ENCODE peak calls at places on chromosomes 11 and 22, in nine cellular contexts. Q is left lung; M is cardiac muscle cell; G is upper lobe of right lung; U is small intestine; B is CD8-positive, alpha-beta memory T cell; Z is lung; E is SJSA1; R is H9. W is an unnamed sample.

GRCh38 chr22:20018001-20018400 is 1.4 kb upstream of the ARVCF start:
- DNase-seq in Q (peak; percentile 8), M (no peak), G (no peak), U (no peak), B (no peak), Z (no peak), E (no peak), R (no peak), W (no peak)

GRCh38 chr22:19693581-19693980 is 20.7 kb upstream of the SEPTIN5 start:
- DNase-seq in Q (no peak), M (no peak), G (peak; percentile 48), U (no peak), B (no peak), Z (no peak), E (no peak), R (no peak), W (no peak)

GRCh38 chr11:119641991-119642745 is 86.8 kb downstream of the NECTIN1 start:
- DNase-seq in Q (peak; percentile 30), M (peak; percentile 31), G (no peak), U (peak; percentile 47), B (no peak), Z (no peak), E (no peak), R (no peak), W (no peak)

GRCh38 chr11:86955674-86956522 is 703 bp upstream of the FZD4 start:
- DNase-seq in Q (peak; percentile 89), M (peak; percentile 94), G (peak; percentile 92), U (peak; percentile 68), B (peak; percentile 10), Z (peak; percentile 75), E (peak; percentile 64), R (peak; percentile 86), W (peak; percentile 87)

GRCh38 chr11:16610738-16611388 is 127.6 kb upstream of the C11orf58 start:
- DNase-seq in Q (peak; percentile 74), M (peak; percentile 19), G (no peak), U (no peak), B (no peak), Z (no peak), E (no peak), R (peak; percentile 67), W (peak; percentile 62)

GRCh38 chr22:37145415-37146385 is 4.0 kb downstream of the IL2RB start:
- DNase-seq in Q (peak; percentile 71), M (no peak), G (no peak), U (peak; percentile 33), B (no peak), Z (no peak), E (peak; percentile 60), R (no peak), W (no peak)

GRCh38 chr11:57094206-57094940 is 87.4 kb upstream of the LRRC55 start:
- DNase-seq in Q (no peak), M (peak; percentile 16), G (no peak), U (no peak), B (no peak), Z (no peak), E (peak; percentile 5), R (no peak), W (no peak)

GRCh38 chr11:77710358-77710757 is 72.8 kb upstream of the CLNS1A start:
- DNase-seq in Q (no peak), M (no peak), G (no peak), U (no peak), B (no peak), Z (no peak), E (no peak), R (no peak), W (no peak)

GRCh38 chr11:94771390-94771789 is 3.2 kb downstream of the AMOTL1 start:
- DNase-seq in Q (no peak), M (no peak), G (no peak), U (no peak), B (no peak), Z (no peak), E (no peak), R (no peak), W (no peak)

GRCh38 chr22:41687901-41688364 is 734 bp downstream of the SNU13 start:
- DNase-seq in Q (no peak), M (peak; percentile 62), G (peak; percentile 69), U (peak; percentile 35), B (no peak), Z (no peak), E (peak; percentile 37), R (no peak), W (no peak)

GRCh38 chr11:1006762-1007161 is 29.8 kb downstream of the MUC6 start:
- DNase-seq in Q (no peak), M (no peak), G (no peak), U (no peak), B (no peak), Z (no peak), E (no peak), R (no peak), W (no peak)

GRCh38 chr11:30282289-30282631 is 40.6 kb upstream of the ARL14EP start:
- DNase-seq in Q (no peak), M (no peak), G (no peak), U (no peak), B (peak; percentile 19), Z (no peak), E (no peak), R (no peak), W (no peak)

GRCh38 chr22:22112533-22113294 is 130.1 kb upstream of the TOP3B start:
- DNase-seq in Q (no peak), M (no peak), G (no peak), U (no peak), B (no peak), Z (no peak), E (no peak), R (no peak), W (no peak)

GRCh38 chr11:70134490-70134889 is 56.4 kb downstream of the ANO1 start:
- DNase-seq in Q (peak; percentile 64), M (no peak), G (no peak), U (no peak), B (no peak), Z (no peak), E (no peak), R (no peak), W (no peak)

GRCh38 chr11:85787809-85788805 is 22.8 kb downstream of the SYTL2 start:
- DNase-seq in Q (no peak), M (no peak), G (no peak), U (peak; percentile 90), B (no peak), Z (no peak), E (no peak), R (no peak), W (no peak)

GRCh38 chr11:129412501-129412900 is 36.9 kb downstream of the BARX2 start:
- DNase-seq in Q (no peak), M (no peak), G (no peak), U (peak; percentile 66), B (no peak), Z (no peak), E (no peak), R (no peak), W (no peak)

GRCh38 chr11:59197990-59198389 is 14.7 kb downstream of the MPEG1 start:
- DNase-seq in Q (peak; percentile 90), M (peak; percentile 13), G (peak; percentile 91), U (no peak), B (no peak), Z (peak; percentile 85), E (peak; percentile 93), R (no peak), W (peak; percentile 98)

GRCh38 chr22:24059121-24059520 is 48.0 kb downstream of the CABIN1 start:
- DNase-seq in Q (no peak), M (no peak), G (no peak), U (no peak), B (no peak), Z (no peak), E (no peak), R (no peak), W (no peak)

GRCh38 chr11:71064702-71065515 is 187.5 kb downstream of the SHANK2 start:
- DNase-seq in Q (no peak), M (no peak), G (no peak), U (peak; percentile 54), B (no peak), Z (no peak), E (no peak), R (no peak), W (no peak)

GRCh38 chr22:27641049-27641790 is 160.3 kb downstream of the MN1 start:
- DNase-seq in Q (no peak), M (no peak), G (no peak), U (no peak), B (no peak), Z (no peak), E (no peak), R (no peak), W (peak; percentile 60)

GRCh38 chr22:39309881-39310714 is 9.3 kb downstream of the RPL3 start:
- DNase-seq in Q (no peak), M (no peak), G (no peak), U (no peak), B (no peak), Z (no peak), E (peak; percentile 35), R (no peak), W (no peak)
- H3K27ac ChIP-seq in Q (no peak overlapping the region), M (peak overlapping the region; percentile 6), G (no peak overlapping the region), U (peak overlapping the region; percentile 17), B (no peak overlapping the region), Z (no peak overlapping the region), E (peak overlapping the region; percentile 56), R (no peak overlapping the region), W (peak overlapping the region; percentile 5)

DNA sequence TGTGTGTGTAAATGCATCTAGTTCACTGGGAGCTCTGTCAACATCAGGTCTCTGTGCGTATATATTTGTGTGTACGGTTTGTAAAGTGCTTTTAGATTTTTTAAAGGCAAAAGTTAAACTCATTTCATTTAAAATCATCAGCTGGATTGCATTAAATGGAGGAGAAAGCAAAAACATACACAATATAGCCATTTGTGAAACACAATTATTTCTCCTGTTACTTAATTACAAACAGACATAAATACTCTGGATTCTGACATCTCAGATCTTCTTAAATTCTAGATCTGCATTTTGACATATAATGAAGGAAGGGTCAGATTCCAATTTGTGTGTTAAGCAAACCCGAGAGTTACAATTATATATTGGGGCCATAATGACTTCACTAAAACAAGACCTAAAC is 275.4 kb upstream of the NARS2 start:
- DNase-seq in Q (no peak), M (no peak), G (no peak), U (no peak), B (no peak), Z (no peak), E (no peak), R (no peak), W (no peak)
- H3K27ac ChIP-seq in Q (no peak overlapping the region), M (no peak overlapping the region), G (no peak overlapping the region), U (no peak overlapping the region), B (no peak overlapping the region), Z (no peak overlapping the region), E (no peak overlapping the region), R (no peak overlapping the region), W (no peak overlapping the region)

DNA sequence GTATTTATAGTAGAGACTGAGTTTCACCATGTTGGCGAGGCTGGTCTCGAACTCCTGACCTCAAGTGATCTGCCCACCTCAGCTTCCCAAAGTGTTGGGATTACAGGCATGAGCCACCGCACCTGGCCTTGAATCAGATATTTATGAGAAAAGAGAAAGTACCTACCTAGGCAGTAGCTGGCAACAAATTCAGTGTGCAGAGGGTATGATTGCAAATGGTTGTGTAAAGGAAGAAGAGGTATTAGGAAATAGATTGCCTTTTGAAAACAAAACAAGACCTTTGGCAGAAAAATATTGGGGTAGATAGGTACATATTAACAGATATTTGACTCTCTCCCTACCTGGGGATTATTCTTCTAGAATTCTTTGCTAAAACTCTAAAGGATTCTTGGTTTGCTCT is 38.5 kb upstream of the LIN7C start:
- DNase-seq in Q (no peak), M (no peak), G (no peak), U (no peak), B (no peak), Z (no peak), E (no peak), R (no peak), W (no peak)
- H3K27ac ChIP-seq in Q (no peak overlapping the region), M (no peak overlapping the region), G (no peak overlapping the region), U (no peak overlapping the region), B (no peak overlapping the region), Z (no peak overlapping the region), E (no peak overlapping the region), R (no peak overlapping the region), W (no peak overlapping the region)

GRCh38 chr11:68545347-68545746 is 84.8 kb downstream of the PPP6R3 start:
- DNase-seq in Q (no peak), M (no peak), G (no peak), U (no peak), B (no peak), Z (no peak), E (no peak), R (no peak), W (no peak)
- H3K27ac ChIP-seq in Q (no peak overlapping the region), M (peak overlapping the region; percentile 74), G (no peak overlapping the region), U (no peak overlapping the region), B (no peak overlapping the region), Z (no peak overlapping the region), E (no peak overlapping the region), R (no peak overlapping the region), W (no peak overlapping the region)

W was measured in aorta.